ENCODE peak calls at places on chromosomes 1 and 21, in nine cellular contexts. X, Y, S, W, P, H, C, N and B are unnamed samples.

GRCh38 chr1:223199094-223199647 is 56.1 kb upstream of the TLR5 start:
- DNase-seq in Y (peak; percentile 7), N (no peak), X (no peak), H (no peak), C (no peak), P (no peak), S (no peak), W (peak; percentile 13), B (no peak)

GRCh38 chr1:31782066-31782762 is 18.1 kb upstream of the ADGRB2 start:
- DNase-seq in P (no peak), N (no peak), S (no peak), C (no peak), W (no peak), H (no peak), Y (no peak), X (no peak), B (no peak)

GRCh38 chr1:170735366-170736263 is 71.7 kb downstream of the PRRX1 start:
- DNase-seq in Y (no peak), P (no peak), X (no peak), H (no peak), C (no peak), N (no peak), S (no peak), W (no peak), B (no peak)

GRCh38 chr1:66478116-66478515 is 55.8 kb upstream of the SGIP1 start:
- DNase-seq in C (no peak), P (no peak), Y (peak; percentile 90), H (peak; percentile 87), N (no peak), S (peak; percentile 42), X (no peak), W (no peak), B (no peak)

GRCh38 chr1:231232870-231233734 is 7.9 kb upstream of the GNPAT start:
- DNase-seq in S (no peak), Y (no peak), P (no peak), W (no peak), X (no peak), H (no peak), N (no peak), C (no peak), B (no peak)

GRCh38 chr21:40707271-40707670 is 139.7 kb downstream of the DSCAM start:
- DNase-seq in Y (peak; percentile 13), S (no peak), N (no peak), C (no peak), P (no peak), H (no peak), W (no peak), X (no peak), B (no peak)

GRCh38 chr1:227401562-227402342 is 83.5 kb upstream of the CDC42BPA start:
- DNase-seq in Y (no peak), C (no peak), W (no peak), H (no peak), S (no peak), N (no peak), X (no peak), P (no peak), B (no peak)

GRCh38 chr1:94095744-94096469 is 25.0 kb downstream of the ABCA4 start:
- DNase-seq in Y (peak; percentile 27), W (no peak), P (no peak), H (peak; percentile 47), X (no peak), S (peak; percentile 25), N (no peak), C (no peak), B (no peak)

GRCh38 chr1:155650231-155650757 is 38.3 kb downstream of the YY1AP1 start:
- DNase-seq in P (no peak), N (no peak), Y (no peak), X (no peak), C (no peak), S (no peak), H (no peak), W (no peak), B (no peak)

GRCh38 chr1:27117733-27118439 is 37.0 kb downstream of the SLC9A1 start:
- DNase-seq in X (no peak), W (no peak), Y (no peak), C (no peak), P (no peak), H (peak; percentile 36), N (no peak), S (no peak), B (no peak)

GRCh38 chr1:96538001-96538649 is 183.5 kb upstream of the PTBP2 start:
- DNase-seq in X (no peak), C (no peak), S (peak; percentile 64), H (peak; percentile 65), W (no peak), P (no peak), Y (peak; percentile 47), N (no peak), B (peak; percentile 95)

GRCh38 chr1:9715536-9716226 is 64.2 kb downstream of the PIK3CD start:
- DNase-seq in X (no peak), P (peak; percentile 44), S (no peak), C (peak; percentile 53), H (no peak), W (no peak), Y (no peak), N (no peak), B (no peak)

GRCh38 chr1:193283026-193283425 is 96.6 kb upstream of the B3GALT2 start:
- DNase-seq in Y (peak; percentile 19), H (peak; percentile 62), W (no peak), P (no peak), N (no peak), C (no peak), S (peak; percentile 28), X (no peak), B (no peak)

GRCh38 chr1:153509729-153510354 is 25.9 kb downstream of the S100A6 start:
- DNase-seq in W (no peak), N (peak; percentile 16), Y (peak; percentile 68), S (no peak), X (peak; percentile 71), C (peak; percentile 26), H (peak; percentile 50), P (peak; percentile 45), B (no peak)

GRCh38 chr1:203586495-203586894 is 40.1 kb upstream of the ATP2B4 start:
- DNase-seq in X (no peak), P (no peak), W (no peak), N (no peak), C (no peak), S (no peak), Y (no peak), H (no peak), B (no peak)

GRCh38 chr1:199264911-199265310 is 626.1 kb downstream of the PTPRC start:
- DNase-seq in C (no peak), P (no peak), N (no peak), H (no peak), S (no peak), Y (no peak), W (no peak), X (no peak), B (no peak)

GRCh38 chr1:203744008-203744972 is 20.7 kb upstream of the LAX1 start:
- DNase-seq in H (no peak), C (peak; percentile 26), P (no peak), Y (no peak), N (no peak), S (peak; percentile 29), W (peak; percentile 84), X (peak; percentile 95), B (no peak)

GRCh38 chr1:241985787-241986186 is 13.1 kb downstream of the MAP1LC3C start:
- DNase-seq in C (no peak), W (no peak), N (no peak), P (no peak), S (peak; percentile 58), X (peak; percentile 64), H (peak; percentile 50), Y (peak; percentile 69), B (no peak)